ENCODE peak calls at places on chromosome 11, in ten cellular contexts. F, Q, W, A, S, H, K, N, Z and U are unnamed samples.

GRCh38 chr11:70668204-70669202 is 270.2 kb downstream of the CTTN start:
- DNase-seq in F (no peak), Q (no peak), W (no peak), A (no peak), S (no peak), H (no peak), K (no peak), N (no peak), Z (no peak), U (no peak)

GRCh38 chr11:23679041-23679440 is 817.8 kb upstream of the LUZP2 start:
- DNase-seq in F (no peak), Q (no peak), W (no peak), A (no peak), S (no peak), H (no peak), K (no peak), N (no peak), Z (peak), U (no peak)

GRCh38 chr11:82229346-82229745 is 504.3 kb downstream of the FAM181B start:
- DNase-seq in F (no peak), Q (no peak), W (no peak), A (no peak), S (no peak), H (peak), K (peak), N (no peak), Z (no peak), U (peak)

GRCh38 chr11:42647993-42648392 is 663.8 kb upstream of the API5 start:
- DNase-seq in F (no peak), Q (no peak), W (no peak), A (no peak), S (no peak), H (no peak), K (no peak), N (no peak), Z (no peak), U (no peak)

GRCh38 chr11:72776844-72777754 is 16.7 kb downstream of the STARD10 start:
- DNase-seq in F (no peak), Q (no peak), W (no peak), A (no peak), S (no peak), H (no peak), K (no peak), N (no peak), Z (no peak), U (no peak)

GRCh38 chr11:12838463-12839120 is 164.4 kb downstream of the TEAD1 start:
- DNase-seq in F (no peak), Q (peak), W (no peak), A (no peak), S (no peak), H (peak), K (peak), N (peak), Z (no peak), U (no peak)

GRCh38 chr11:130416906-130417305 is 11.5 kb downstream of the ADAMTS8 start:
- DNase-seq in F (no peak), Q (no peak), W (no peak), A (no peak), S (no peak), H (no peak), K (no peak), N (no peak), Z (no peak), U (no peak)

GRCh38 chr11:66639066-66639813 is 737 bp downstream of the RBM4 start:
- DNase-seq in F (no peak), Q (no peak), W (no peak), A (no peak), S (peak), H (peak), K (peak), N (peak), Z (no peak), U (peak)

GRCh38 chr11:11985016-11985715 is 23.3 kb downstream of the DKK3 start:
- DNase-seq in F (no peak), Q (no peak), W (no peak), A (no peak), S (no peak), H (no peak), K (peak), N (no peak), Z (no peak), U (no peak)

GRCh38 chr11:120431633-120432032 is 79.9 kb upstream of the GRIK4 start:
- DNase-seq in F (peak), Q (no peak), W (peak), A (no peak), S (no peak), H (peak), K (peak), N (peak), Z (no peak), U (peak)

GRCh38 chr11:47912843-47913437 is 64.8 kb upstream of the NUP160 start:
- DNase-seq in F (no peak), Q (no peak), W (no peak), A (no peak), S (no peak), H (no peak), K (peak), N (no peak), Z (no peak), U (peak)

GRCh38 chr11:102617491-102618026 is 7.6 kb downstream of the MMP20 start:
- DNase-seq in F (no peak), Q (no peak), W (no peak), A (no peak), S (no peak), H (no peak), K (no peak), N (no peak), Z (no peak), U (no peak)

GRCh38 chr11:34492806-34493414 is 20.7 kb downstream of the ELF5 start:
- DNase-seq in F (peak), Q (peak), W (peak), A (no peak), S (no peak), H (peak), K (peak), N (no peak), Z (peak), U (peak)

GRCh38 chr11:33802414-33802950 is 28.2 kb upstream of the FBXO3 start:
- DNase-seq in F (peak), Q (peak), W (peak), A (no peak), S (no peak), H (peak), K (peak), N (peak), Z (peak), U (peak)

GRCh38 chr11:113332638-113333329 is 18.4 kb downstream of the TTC12 start:
- DNase-seq in F (no peak), Q (no peak), W (no peak), A (no peak), S (no peak), H (peak), K (no peak), N (no peak), Z (no peak), U (no peak)

GRCh38 chr11:33723238-33723881 is 12.9 kb downstream of the CD59 start:
- DNase-seq in F (no peak), Q (peak), W (no peak), A (no peak), S (no peak), H (no peak), K (peak), N (peak), Z (no peak), U (peak)

GRCh38 chr11:68837583-68838571 is 3.8 kb downstream of the CPT1A start:
- DNase-seq in F (no peak), Q (no peak), W (no peak), A (no peak), S (no peak), H (no peak), K (no peak), N (no peak), Z (no peak), U (no peak)

GRCh38 chr11:58659404-58659803 is 36.9 kb downstream of the CNTF start:
- DNase-seq in F (no peak), Q (no peak), W (no peak), A (no peak), S (no peak), H (no peak), K (no peak), N (no peak), Z (no peak), U (no peak)

GRCh38 chr11:69645801-69646492 is 5.0 kb downstream of the CCND1 start:
- DNase-seq in F (no peak), Q (no peak), W (no peak), A (no peak), S (no peak), H (no peak), K (no peak), N (no peak), Z (no peak), U (no peak)

GRCh38 chr11:15911377-15912044 is 444.8 kb downstream of the SOX6 start:
- DNase-seq in F (no peak), Q (no peak), W (no peak), A (no peak), S (no peak), H (no peak), K (peak), N (no peak), Z (no peak), U (peak)

GRCh38 chr11:2511421-2512369 is 66.9 kb downstream of the KCNQ1 start:
- DNase-seq in F (peak), Q (no peak), W (no peak), A (no peak), S (no peak), H (no peak), K (peak), N (no peak), Z (no peak), U (no peak)

GRCh38 chr11:125285844-125286243 is 121.3 kb downstream of the PKNOX2 start:
- DNase-seq in F (no peak), Q (no peak), W (no peak), A (no peak), S (no peak), H (no peak), K (no peak), N (no peak), Z (no peak), U (no peak)

GRCh38 chr11:46050065-46050464 is 71.2 kb downstream of the PHF21A start:
- DNase-seq in F (no peak), Q (peak), W (no peak), A (no peak), S (no peak), H (no peak), K (peak), N (peak), Z (no peak), U (peak)

GRCh38 chr11:58625826-58626460 is 3.5 kb downstream of the CNTF start:
- DNase-seq in F (no peak), Q (no peak), W (no peak), A (no peak), S (no peak), H (no peak), K (peak), N (no peak), Z (no peak), U (peak)

GRCh38 chr11:112797072-112797471 is 164.1 kb upstream of the NCAM1 start:
- DNase-seq in F (peak), Q (no peak), W (no peak), A (no peak), S (no peak), H (no peak), K (no peak), N (no peak), Z (no peak), U (no peak)

GRCh38 chr11:9982796-9983579 is 311.0 kb downstream of the SBF2 start:
- DNase-seq in F (peak), Q (no peak), W (no peak), A (no peak), S (no peak), H (no peak), K (no peak), N (no peak), Z (no peak), U (peak)

GRCh38 chr11:22079133-22079847 is 113.6 kb upstream of the ANO5 start:
- DNase-seq in F (no peak), Q (no peak), W (no peak), A (no peak), S (no peak), H (no peak), K (no peak), N (no peak), Z (no peak), U (no peak)

GRCh38 chr11:126419801-126420729 is 64.6 kb downstream of the ST3GAL4 start:
- DNase-seq in F (no peak), Q (no peak), W (no peak), A (no peak), S (no peak), H (peak), K (no peak), N (no peak), Z (no peak), U (peak)

GRCh38 chr11:123700774-123701173 is 40.7 kb downstream of the ZNF202 start:
- DNase-seq in F (no peak), Q (no peak), W (no peak), A (no peak), S (no peak), H (no peak), K (no peak), N (no peak), Z (no peak), U (no peak)

GRCh38 chr11:126391286-126391954 is 35.9 kb downstream of the ST3GAL4 start:
- DNase-seq in F (no peak), Q (no peak), W (no peak), A (no peak), S (no peak), H (no peak), K (no peak), N (no peak), Z (no peak), U (no peak)

GRCh38 chr11:78825531-78825930 is 250.9 kb upstream of the NARS2 start:
- DNase-seq in F (no peak), Q (no peak), W (no peak), A (no peak), S (no peak), H (no peak), K (peak), N (no peak), Z (no peak), U (no peak)

GRCh38 chr11:96306933-96307747 is 35.9 kb downstream of the MAML2 start:
- DNase-seq in F (no peak), Q (peak), W (no peak), A (peak), S (no peak), H (no peak), K (peak), N (peak), Z (peak), U (peak)

GRCh38 chr11:12121504-12121903 is 11.1 kb downstream of the MICAL2 start:
- DNase-seq in F (no peak), Q (no peak), W (no peak), A (no peak), S (no peak), H (no peak), K (no peak), N (no peak), Z (peak), U (no peak)

GRCh38 chr11:117822031-117822521 is 2.5 kb downstream of the FXYD2 start:
- DNase-seq in F (peak), Q (no peak), W (no peak), A (no peak), S (peak), H (peak), K (no peak), N (no peak), Z (peak), U (peak)

GRCh38 chr11:30855383-30856006 is 269.3 kb upstream of the MPPED2 start:
- DNase-seq in F (no peak), Q (peak), W (no peak), A (no peak), S (no peak), H (no peak), K (peak), N (no peak), Z (no peak), U (peak)

GRCh38 chr11:20357150-20357549 is 6.4 kb upstream of the HTATIP2 start:
- DNase-seq in F (no peak), Q (no peak), W (no peak), A (no peak), S (no peak), H (no peak), K (no peak), N (no peak), Z (no peak), U (no peak)